ENCODE peak calls at places on chromosomes 5 and 9, in ten cellular contexts. One of them, this sample, is unnamed.

GRCh38 chr9:137960496-137960895 is 82.9 kb downstream of the CACNA1B start:
- DNase-seq in upper lobe of right lung: no peak
- DNase-seq in AG04450: no peak
- DNase-seq in kidney: no peak
- DNase-seq in stomach: peak; percentile 23
- DNase-seq in MM.1S: no peak
- DNase-seq in right lobe of liver: no peak
- DNase-seq in neural progenitor cell: peak; percentile 37
- DNase-seq in Peyer's patch: peak; percentile 37
- DNase-seq in transverse colon: no peak
- DNase-seq in this sample: no peak

GRCh38 chr5:52915176-52915875 is 73.8 kb upstream of the ITGA2 start:
- DNase-seq in upper lobe of right lung: no peak
- DNase-seq in AG04450: peak; percentile 50
- DNase-seq in kidney: peak; percentile 37
- DNase-seq in stomach: peak; percentile 40
- DNase-seq in MM.1S: peak; percentile 50
- DNase-seq in right lobe of liver: peak; percentile 24
- DNase-seq in neural progenitor cell: peak; percentile 66
- DNase-seq in Peyer's patch: peak; percentile 64
- DNase-seq in transverse colon: peak; percentile 37
- DNase-seq in this sample: no peak

GRCh38 chr9:131078427-131079366 is 17.6 kb upstream of the AIF1L start:
- DNase-seq in upper lobe of right lung: no peak
- DNase-seq in AG04450: no peak
- DNase-seq in kidney: no peak
- DNase-seq in stomach: no peak
- DNase-seq in MM.1S: no peak
- DNase-seq in right lobe of liver: no peak
- DNase-seq in neural progenitor cell: no peak
- DNase-seq in Peyer's patch: no peak
- DNase-seq in transverse colon: no peak
- DNase-seq in this sample: no peak

GRCh38 chr5:76337949-76338589 is 65.0 kb upstream of the IQGAP2 start:
- DNase-seq in upper lobe of right lung: no peak
- DNase-seq in AG04450: peak; percentile 2
- DNase-seq in kidney: no peak
- DNase-seq in stomach: peak; percentile 69
- DNase-seq in MM.1S: peak; percentile 62
- DNase-seq in right lobe of liver: no peak
- DNase-seq in neural progenitor cell: peak; percentile 74
- DNase-seq in Peyer's patch: peak; percentile 66
- DNase-seq in transverse colon: peak; percentile 49
- DNase-seq in this sample: peak; percentile 75

GRCh38 chr9:16258708-16259107 is 611.8 kb downstream of the BNC2 start:
- DNase-seq in upper lobe of right lung: no peak
- DNase-seq in AG04450: no peak
- DNase-seq in kidney: no peak
- DNase-seq in stomach: no peak
- DNase-seq in MM.1S: no peak
- DNase-seq in right lobe of liver: no peak
- DNase-seq in neural progenitor cell: no peak
- DNase-seq in Peyer's patch: no peak
- DNase-seq in transverse colon: no peak
- DNase-seq in this sample: no peak

GRCh38 chr9:37996050-37996811 is 72.8 kb downstream of the SHB start:
- DNase-seq in upper lobe of right lung: peak; percentile 27
- DNase-seq in AG04450: no peak
- DNase-seq in kidney: peak; percentile 23
- DNase-seq in stomach: no peak
- DNase-seq in MM.1S: no peak
- DNase-seq in right lobe of liver: no peak
- DNase-seq in neural progenitor cell: no peak
- DNase-seq in Peyer's patch: no peak
- DNase-seq in transverse colon: no peak
- DNase-seq in this sample: peak; percentile 54

GRCh38 chr9:117705386-117705785 is 1.2 kb downstream of the TLR4 start:
- DNase-seq in upper lobe of right lung: no peak
- DNase-seq in AG04450: no peak
- DNase-seq in kidney: no peak
- DNase-seq in stomach: no peak
- DNase-seq in MM.1S: no peak
- DNase-seq in right lobe of liver: no peak
- DNase-seq in neural progenitor cell: no peak
- DNase-seq in Peyer's patch: no peak
- DNase-seq in transverse colon: no peak
- DNase-seq in this sample: no peak

GRCh38 chr5:67244345-67244793 is 47.8 kb upstream of the CD180 start:
- DNase-seq in upper lobe of right lung: no peak
- DNase-seq in AG04450: no peak
- DNase-seq in kidney: no peak
- DNase-seq in stomach: no peak
- DNase-seq in MM.1S: no peak
- DNase-seq in right lobe of liver: peak; percentile 66
- DNase-seq in neural progenitor cell: no peak
- DNase-seq in Peyer's patch: no peak
- DNase-seq in transverse colon: no peak
- DNase-seq in this sample: no peak

GRCh38 chr5:30040483-30041116 is 1152.9 kb upstream of the CDH6 start:
- DNase-seq in upper lobe of right lung: no peak
- DNase-seq in AG04450: no peak
- DNase-seq in kidney: no peak
- DNase-seq in stomach: no peak
- DNase-seq in MM.1S: peak; percentile 73
- DNase-seq in right lobe of liver: no peak
- DNase-seq in neural progenitor cell: peak; percentile 75
- DNase-seq in Peyer's patch: no peak
- DNase-seq in transverse colon: no peak
- DNase-seq in this sample: no peak

GRCh38 chr5:160837211-160837610 is 14.8 kb downstream of the ATP10B start:
- DNase-seq in upper lobe of right lung: no peak
- DNase-seq in AG04450: no peak
- DNase-seq in kidney: no peak
- DNase-seq in stomach: no peak
- DNase-seq in MM.1S: no peak
- DNase-seq in right lobe of liver: no peak
- DNase-seq in neural progenitor cell: no peak
- DNase-seq in Peyer's patch: no peak
- DNase-seq in transverse colon: no peak
- DNase-seq in this sample: no peak

GRCh38 chr9:14079440-14079839 is 234.5 kb downstream of the NFIB start:
- DNase-seq in upper lobe of right lung: no peak
- DNase-seq in AG04450: no peak
- DNase-seq in kidney: no peak
- DNase-seq in stomach: no peak
- DNase-seq in MM.1S: no peak
- DNase-seq in right lobe of liver: no peak
- DNase-seq in neural progenitor cell: no peak
- DNase-seq in Peyer's patch: no peak
- DNase-seq in transverse colon: no peak
- DNase-seq in this sample: no peak

GRCh38 chr9:133247632-133248031 is 27.4 kb downstream of the ABO start:
- DNase-seq in upper lobe of right lung: no peak
- DNase-seq in AG04450: no peak
- DNase-seq in kidney: no peak
- DNase-seq in stomach: no peak
- DNase-seq in MM.1S: no peak
- DNase-seq in right lobe of liver: no peak
- DNase-seq in neural progenitor cell: no peak
- DNase-seq in Peyer's patch: peak; percentile 41
- DNase-seq in transverse colon: no peak
- DNase-seq in this sample: no peak

GRCh38 chr5:127938746-127939145 is 144.8 kb upstream of the SLC12A2 start:
- DNase-seq in upper lobe of right lung: no peak
- DNase-seq in AG04450: no peak
- DNase-seq in kidney: no peak
- DNase-seq in stomach: no peak
- DNase-seq in MM.1S: no peak
- DNase-seq in right lobe of liver: no peak
- DNase-seq in neural progenitor cell: no peak
- DNase-seq in Peyer's patch: no peak
- DNase-seq in transverse colon: no peak
- DNase-seq in this sample: no peak

GRCh38 chr9:108474356-108474755 is 381.4 kb downstream of the ACTL7B start:
- DNase-seq in upper lobe of right lung: no peak
- DNase-seq in AG04450: no peak
- DNase-seq in kidney: no peak
- DNase-seq in stomach: no peak
- DNase-seq in MM.1S: no peak
- DNase-seq in right lobe of liver: no peak
- DNase-seq in neural progenitor cell: peak; percentile 2
- DNase-seq in Peyer's patch: no peak
- DNase-seq in transverse colon: no peak
- DNase-seq in this sample: no peak

GRCh38 chr5:172442592-172442991 is 11.7 kb downstream of the SH3PXD2B start:
- DNase-seq in upper lobe of right lung: no peak
- DNase-seq in AG04450: no peak
- DNase-seq in kidney: no peak
- DNase-seq in stomach: no peak
- DNase-seq in MM.1S: no peak
- DNase-seq in right lobe of liver: no peak
- DNase-seq in neural progenitor cell: no peak
- DNase-seq in Peyer's patch: no peak
- DNase-seq in transverse colon: no peak
- DNase-seq in this sample: no peak

GRCh38 chr5:39080597-39081204 is 6.5 kb upstream of the RICTOR start:
- DNase-seq in upper lobe of right lung: no peak
- DNase-seq in AG04450: peak; percentile 47
- DNase-seq in kidney: no peak
- DNase-seq in stomach: peak; percentile 50
- DNase-seq in MM.1S: peak; percentile 61
- DNase-seq in right lobe of liver: peak; percentile 41
- DNase-seq in neural progenitor cell: peak; percentile 63
- DNase-seq in Peyer's patch: peak; percentile 76
- DNase-seq in transverse colon: peak; percentile 53
- DNase-seq in this sample: no peak

GRCh38 chr9:73565833-73566465 is 414.3 kb downstream of the ANXA1 start:
- DNase-seq in upper lobe of right lung: no peak
- DNase-seq in AG04450: no peak
- DNase-seq in kidney: peak; percentile 25
- DNase-seq in stomach: no peak
- DNase-seq in MM.1S: peak; percentile 43
- DNase-seq in right lobe of liver: peak; percentile 38
- DNase-seq in neural progenitor cell: peak; percentile 59
- DNase-seq in Peyer's patch: no peak
- DNase-seq in transverse colon: no peak
- DNase-seq in this sample: no peak
- TF ChIP-seq CTCF in upper lobe of right lung: peak; percentile 24
- TF ChIP-seq CTCF in AG04450: no peak
- TF ChIP-seq CTCF in kidney: no peak
- TF ChIP-seq CTCF in stomach: no peak
- TF ChIP-seq CTCF in MM.1S: peak; percentile 54
- TF ChIP-seq CTCF in right lobe of liver: peak; percentile 89
- TF ChIP-seq CTCF in neural progenitor cell: peak; percentile 71
- TF ChIP-seq CTCF in Peyer's patch: no peak
- TF ChIP-seq CTCF in transverse colon: no peak
- TF ChIP-seq CTCF in this sample: no peak

DNA sequence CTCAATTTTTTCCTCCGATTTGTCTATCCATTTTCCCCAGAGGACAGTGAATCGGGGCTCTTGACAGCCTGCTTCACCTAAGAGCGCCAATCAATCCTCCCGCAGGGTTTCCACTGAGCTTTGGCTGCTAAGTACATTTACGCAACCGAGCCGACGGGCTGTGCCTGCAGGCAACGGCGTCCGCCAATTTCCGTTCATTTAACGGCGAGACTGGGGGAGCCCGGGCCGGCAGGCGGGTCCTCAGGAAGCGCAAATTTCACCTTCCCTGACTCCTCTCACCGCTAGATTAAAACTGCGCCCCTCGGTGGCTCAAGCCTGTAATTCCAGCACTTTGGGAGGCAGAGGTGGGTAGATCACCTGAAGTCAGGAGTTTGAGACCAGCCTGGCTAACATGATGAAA is 2.7 kb upstream of the NXNL2 start:
- DNase-seq in upper lobe of right lung: no peak
- DNase-seq in AG04450: no peak
- DNase-seq in kidney: peak; percentile 79
- DNase-seq in stomach: no peak
- DNase-seq in MM.1S: no peak
- DNase-seq in right lobe of liver: peak; percentile 70
- DNase-seq in neural progenitor cell: peak; percentile 85
- DNase-seq in Peyer's patch: no peak
- DNase-seq in transverse colon: no peak
- DNase-seq in this sample: no peak
- H3K27ac ChIP-seq in upper lobe of right lung: no peak overlapping the region
- H3K27ac ChIP-seq in AG04450: no peak overlapping the region
- H3K27ac ChIP-seq in kidney: peak overlapping the region; percentile 26
- H3K27ac ChIP-seq in stomach: no peak overlapping the region
- H3K27ac ChIP-seq in MM.1S: no peak overlapping the region
- H3K27ac ChIP-seq in right lobe of liver: no peak overlapping the region
- H3K27ac ChIP-seq in neural progenitor cell: no peak overlapping the region
- H3K27ac ChIP-seq in Peyer's patch: no peak overlapping the region
- H3K27ac ChIP-seq in transverse colon: no peak overlapping the region
- H3K27ac ChIP-seq in this sample: no peak overlapping the region

GRCh38 chr9:120443489-120443888 is 136.5 kb downstream of the CDK5RAP2 start:
- DNase-seq in upper lobe of right lung: no peak
- DNase-seq in AG04450: peak; percentile 72
- DNase-seq in kidney: no peak
- DNase-seq in stomach: no peak
- DNase-seq in MM.1S: no peak
- DNase-seq in right lobe of liver: no peak
- DNase-seq in neural progenitor cell: no peak
- DNase-seq in Peyer's patch: no peak
- DNase-seq in transverse colon: no peak
- DNase-seq in this sample: no peak
- TF ChIP-seq CTCF in upper lobe of right lung: no peak
- TF ChIP-seq CTCF in AG04450: no peak
- TF ChIP-seq CTCF in kidney: no peak
- TF ChIP-seq CTCF in stomach: no peak
- TF ChIP-seq CTCF in MM.1S: no peak
- TF ChIP-seq CTCF in right lobe of liver: no peak
- TF ChIP-seq CTCF in neural progenitor cell: no peak
- TF ChIP-seq CTCF in Peyer's patch: no peak
- TF ChIP-seq CTCF in transverse colon: no peak
- TF ChIP-seq CTCF in this sample: no peak

DNA sequence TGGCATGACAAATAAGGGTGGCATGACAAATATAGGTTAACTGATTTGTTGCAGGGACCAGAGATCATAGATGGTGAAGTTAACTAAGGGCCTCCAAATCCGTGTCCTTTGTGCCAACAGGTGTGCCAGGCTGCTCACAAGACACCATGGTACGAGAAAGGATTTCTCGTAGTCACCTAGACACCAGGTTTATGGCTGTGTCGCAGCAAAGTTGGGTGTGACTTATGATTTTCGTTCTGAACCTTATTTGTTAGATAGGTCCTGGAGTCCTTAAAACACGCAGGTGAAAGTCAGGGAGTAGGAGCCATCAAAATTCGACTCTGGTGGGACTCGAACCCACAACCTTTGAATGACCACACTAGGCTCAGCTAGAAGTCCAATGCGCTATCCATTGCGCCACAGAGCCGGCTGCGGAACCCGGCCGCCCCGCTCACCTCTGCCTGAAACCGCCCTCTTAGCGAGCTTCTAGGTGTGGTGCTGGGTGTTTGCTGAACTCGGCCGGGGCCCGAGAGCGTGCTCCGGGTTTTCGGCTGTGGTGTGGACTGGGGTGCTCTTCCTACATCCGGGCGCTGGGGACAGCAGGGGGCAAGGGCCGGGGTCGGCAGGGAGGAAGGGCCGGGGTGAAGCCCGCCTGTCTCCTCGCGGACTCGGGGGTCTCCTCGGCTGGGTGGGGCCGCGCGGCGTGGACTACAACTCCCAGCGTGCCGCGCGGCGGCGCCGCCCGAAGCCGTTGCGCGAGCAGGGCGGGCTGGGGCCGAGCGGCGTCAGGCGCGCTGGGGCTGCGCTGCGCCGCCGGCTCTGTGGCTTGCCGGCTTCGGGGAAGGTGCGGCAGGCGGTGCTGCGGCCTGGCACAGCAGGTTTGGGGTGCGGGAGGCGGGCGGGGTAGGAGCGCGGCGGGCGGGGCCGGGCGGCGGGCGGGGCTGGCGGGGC is at the start of gene SLC27A4:
- DNase-seq in upper lobe of right lung: peak; percentile 93
- DNase-seq in AG04450: no peak
- DNase-seq in kidney: peak; percentile 88
- DNase-seq in stomach: peak; percentile 87
- DNase-seq in MM.1S: peak; percentile 91
- DNase-seq in right lobe of liver: peak; percentile 87
- DNase-seq in neural progenitor cell: peak; percentile 94
- DNase-seq in Peyer's patch: peak; percentile 91
- DNase-seq in transverse colon: peak; percentile 89
- DNase-seq in this sample: peak; percentile 84
- H3K27ac ChIP-seq in upper lobe of right lung: peak within 1 kb of the TSS; percentile 76
- H3K27ac ChIP-seq in AG04450: peak within 1 kb of the TSS; percentile 11
- H3K27ac ChIP-seq in kidney: peak within 1 kb of the TSS; percentile 77
- H3K27ac ChIP-seq in stomach: peak within 1 kb of the TSS; percentile 92
- H3K27ac ChIP-seq in MM.1S: peak within 1 kb of the TSS; percentile 69
- H3K27ac ChIP-seq in right lobe of liver: peak within 1 kb of the TSS; percentile 57
- H3K27ac ChIP-seq in neural progenitor cell: no peak within 1 kb of the TSS
- H3K27ac ChIP-seq in Peyer's patch: peak within 1 kb of the TSS; percentile 98
- H3K27ac ChIP-seq in transverse colon: peak within 1 kb of the TSS; percentile 90
- H3K27ac ChIP-seq in this sample: peak within 1 kb of the TSS; percentile 68